ENCODE peak calls at places on chromosomes 11 and 22, in eight cellular contexts. O is AG04450, I is cardiac fibroblast, V is heart left ventricle, Q is pancreas, F is kidney, D is AG09309, N is lung. T is an unnamed sample.

GRCh38 chr22:25346859-25347751 is 127.7 kb downstream of the CRYBB2 start:
- DNase-seq in F (no peak), I (peak; percentile 19), Q (no peak), O (no peak), D (no peak), N (no peak), V (peak; percentile 67), T (peak; percentile 30)

GRCh38 chr22:39960791-39961746 is 872 bp downstream of the TMA7B start:
- DNase-seq in I (peak; percentile 89), D (peak; percentile 77), F (no peak), Q (no peak), O (peak; percentile 91), N (peak; percentile 42), V (no peak), T (peak; percentile 98)

GRCh38 chr11:76803023-76803422 is 19.9 kb downstream of the TSKU start:
- DNase-seq in N (no peak), Q (no peak), V (peak; percentile 44), D (no peak), O (no peak), F (no peak), I (peak; percentile 77), T (peak; percentile 67)

GRCh38 chr11:13376838-13377237 is 86.2 kb downstream of the BTBD10 start:
- DNase-seq in N (no peak), I (no peak), D (no peak), V (no peak), O (no peak), F (no peak), Q (no peak), T (no peak)

GRCh38 chr11:1162498-1163311 is 5.0 kb downstream of the MUC5AC start:
- DNase-seq in N (no peak), Q (no peak), I (no peak), V (peak; percentile 29), O (no peak), F (peak; percentile 65), D (no peak), T (no peak)

GRCh38 chr11:123173040-123173855 is 21.8 kb downstream of the CLMP start:
- DNase-seq in F (no peak), N (no peak), O (peak; percentile 97), V (no peak), I (peak; percentile 87), Q (peak; percentile 21), D (peak; percentile 98), T (peak; percentile 92)

GRCh38 chr11:119664063-119664572 is 64.9 kb downstream of the NECTIN1 start:
- DNase-seq in Q (peak; percentile 78), N (no peak), I (no peak), O (peak; percentile 11), V (no peak), D (no peak), F (no peak), T (no peak)

GRCh38 chr11:63670738-63671321 is 346 bp downstream of the ATL3 start:
- DNase-seq in Q (peak; percentile 71), F (no peak), D (no peak), I (peak; percentile 55), N (peak; percentile 61), V (peak; percentile 78), O (no peak), T (peak; percentile 54)

GRCh38 chr11:133082851-133083488 is 449.3 kb downstream of the OPCML start:
- DNase-seq in N (peak; percentile 51), Q (peak; percentile 74), V (peak; percentile 83), D (no peak), O (no peak), F (peak; percentile 85), I (peak; percentile 53), T (peak; percentile 38)

GRCh38 chr11:76123243-76123642 is 83.1 kb downstream of the WNT11 start:
- DNase-seq in F (no peak), V (no peak), N (no peak), Q (no peak), O (no peak), D (no peak), I (no peak), T (no peak)

GRCh38 chr11:119594639-119595249 is 134.3 kb downstream of the NECTIN1 start:
- DNase-seq in V (no peak), N (no peak), I (peak; percentile 66), D (no peak), O (peak; percentile 37), Q (no peak), F (no peak), T (peak; percentile 52)

GRCh38 chr11:33936745-33937612 is 45.1 kb upstream of the LMO2 start:
- DNase-seq in N (peak; percentile 57), I (peak; percentile 66), O (no peak), F (peak; percentile 83), D (peak; percentile 21), V (peak; percentile 77), Q (peak; percentile 16), T (peak; percentile 69)

GRCh38 chr11:58900479-58901420 is 38.5 kb upstream of the GLYATL1 start:
- DNase-seq in I (peak; percentile 76), Q (peak; percentile 87), V (peak; percentile 74), F (no peak), D (peak; percentile 46), O (peak; percentile 61), N (peak; percentile 74), T (peak; percentile 84)

GRCh38 chr11:127098684-127099083 is 98.1 kb upstream of the KIRREL3 start:
- DNase-seq in I (no peak), Q (no peak), D (no peak), F (no peak), V (no peak), O (no peak), N (no peak), T (no peak)

DNA sequence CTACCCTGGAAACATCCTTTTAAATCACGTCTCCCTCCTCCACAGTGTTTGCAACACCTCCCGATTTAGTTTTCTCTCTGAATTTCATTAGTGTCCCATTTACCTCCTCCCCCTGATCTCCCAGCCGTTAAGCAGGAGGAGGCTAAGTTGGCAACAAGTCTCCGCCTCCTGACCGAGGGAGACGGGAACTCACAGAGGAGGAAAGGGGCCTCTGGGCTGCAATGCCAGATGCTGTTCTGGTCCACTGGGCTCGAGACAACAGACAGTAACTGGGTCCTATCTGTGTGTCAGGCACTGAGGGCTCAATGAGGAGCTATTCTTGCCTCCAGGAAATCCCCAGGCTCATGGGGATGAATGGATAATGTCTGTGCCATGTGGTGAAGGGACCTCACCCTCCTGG is 228.1 kb downstream of the TENM4 start:
- DNase-seq in V (no peak), O (no peak), Q (no peak), I (no peak), F (peak; percentile 77), D (no peak), N (no peak), T (no peak)
- H3K4me3 ChIP-seq in V (no peak overlapping the region), O (no peak overlapping the region), Q (no peak overlapping the region), I (no peak overlapping the region), F (no peak overlapping the region), D (no peak overlapping the region), N (no peak overlapping the region), T (no peak overlapping the region)

GRCh38 chr11:79156031-79156430 is 284.8 kb downstream of the TENM4 start:
- DNase-seq in D (no peak), Q (peak; percentile 13), F (no peak), V (no peak), I (no peak), N (no peak), O (no peak), T (no peak)

GRCh38 chr11:79155237-79155636 is 285.6 kb downstream of the TENM4 start:
- DNase-seq in F (no peak), Q (no peak), N (no peak), I (no peak), O (no peak), V (no peak), D (no peak), T (no peak)

GRCh38 chr11:79160786-79161403 is 279.9 kb downstream of the TENM4 start:
- DNase-seq in V (no peak), F (no peak), N (no peak), Q (no peak), D (no peak), O (no peak), I (peak; percentile 32), T (peak; percentile 37)

GRCh38 chr11:79157738-79158137 is 283.1 kb downstream of the TENM4 start:
- DNase-seq in Q (no peak), V (no peak), D (no peak), N (no peak), F (no peak), I (no peak), O (no peak), T (no peak)

GRCh38 chr11:79159657-79160450 is 281.0 kb downstream of the TENM4 start:
- DNase-seq in O (no peak), Q (no peak), I (no peak), V (no peak), N (no peak), F (no peak), D (no peak), T (peak; percentile 13)
- TF ChIP-seq CTCF in O (peak; percentile 32), Q (no peak), I (no peak), V (no peak), N (no peak), F (no peak), D (peak; percentile 16), T (peak; percentile 32)

GRCh38 chr11:6548121-6548520 is 51.0 kb downstream of the DNHD1 start:
- DNase-seq in D (no peak), F (no peak), V (no peak), O (no peak), I (no peak), Q (no peak), N (no peak), T (no peak)

GRCh38 chr11:6548641-6549040 is 51.6 kb downstream of the DNHD1 start:
- DNase-seq in N (no peak), F (no peak), Q (no peak), D (no peak), O (no peak), I (no peak), V (no peak), T (no peak)

GRCh38 chr11:6545917-6546605 is 49.0 kb downstream of the DNHD1 start:
- DNase-seq in O (no peak), F (no peak), Q (no peak), N (no peak), D (no peak), I (no peak), V (no peak), T (no peak)

GRCh38 chr11:6546735-6547134 is 49.7 kb downstream of the DNHD1 start:
- DNase-seq in I (no peak), F (no peak), O (no peak), V (no peak), N (no peak), Q (no peak), D (no peak), T (no peak)

GRCh38 chr11:6547177-6547576 is 50.1 kb downstream of the DNHD1 start:
- DNase-seq in O (no peak), N (no peak), I (no peak), F (no peak), Q (no peak), D (no peak), V (no peak), T (no peak)
- H3K4me3 ChIP-seq in O (no peak overlapping the region), N (no peak overlapping the region), I (no peak overlapping the region), F (no peak overlapping the region), Q (no peak overlapping the region), D (no peak overlapping the region), V (no peak overlapping the region), T (no peak overlapping the region)

GRCh38 chr11:74492974-74493815 is at the start of gene LIPT2:
- DNase-seq in F (peak; percentile 99), N (peak; percentile 97), O (peak; percentile 87), I (peak; percentile 98), Q (peak; percentile 98), D (peak; percentile 80), V (peak; percentile 98), T (peak; percentile 97)
- TF ChIP-seq CTCF in F (no peak), N (no peak), O (no peak), I (no peak), Q (no peak), D (no peak), V (no peak), T (no peak)